ENCODE peak calls at places on chromosomes 6 and 20, in seven cellular contexts. N is heart left ventricle; J is stimulated activated CD8-positive, alpha-beta memory T cell treated with anti-CD3 and anti-CD28 coated beads, Interleukin-12 subunit alpha, Interleukin-12 subunit beta, amount 100 ng/mL, for 4 hours; A is endothelial cell; P is D341Med; K is tibial nerve; Y is aorta. U is an unnamed sample.

GRCh38 chr20:38875170-38875993 is 50.8 kb upstream of the FAM83D start:
- DNase-seq in A (peak; percentile 63), N (no peak), P (no peak), J (peak; percentile 53), Y (no peak), K (no peak), U (no peak)

GRCh38 chr20:1001116-1001515 is 995 bp downstream of the RSPO4 start:
- DNase-seq in A (no peak), K (no peak), J (no peak), N (no peak), Y (no peak), P (no peak), U (no peak)

GRCh38 chr6:73236147-73236750 is 11.0 kb upstream of the KHDC1L start:
- DNase-seq in A (no peak), K (no peak), J (no peak), P (no peak), Y (no peak), N (no peak), U (no peak)

GRCh38 chr6:167687035-167687720 is 139.5 kb upstream of the AFDN start:
- DNase-seq in K (no peak), J (no peak), A (no peak), P (no peak), N (no peak), Y (no peak), U (no peak)

GRCh38 chr6:13848553-13849150 is 34.3 kb upstream of the MCUR1 start:
- DNase-seq in N (no peak), J (no peak), P (no peak), A (no peak), Y (no peak), K (no peak), U (no peak)

GRCh38 chr6:166157930-166158617 is 9.6 kb downstream of the TBXT start:
- DNase-seq in P (no peak), K (no peak), J (no peak), Y (no peak), A (no peak), N (no peak), U (no peak)

GRCh38 chr6:135852775-135853174 is 1.3 kb downstream of the PDE7B start:
- DNase-seq in P (no peak), J (no peak), A (no peak), K (no peak), Y (no peak), N (no peak), U (no peak)

GRCh38 chr6:167824591-167825041 is 2.1 kb upstream of the AFDN start:
- DNase-seq in K (no peak), J (no peak), Y (no peak), N (no peak), P (no peak), A (no peak), U (no peak)

GRCh38 chr20:19583532-19584175 is 174.4 kb upstream of the RIN2 start:
- DNase-seq in K (peak; percentile 73), A (peak; percentile 91), Y (peak; percentile 74), N (peak; percentile 79), P (peak; percentile 44), J (no peak), U (peak; percentile 96)

GRCh38 chr6:145895802-145896201 is 68.4 kb downstream of the SHPRH start:
- DNase-seq in P (no peak), Y (no peak), A (no peak), K (no peak), N (no peak), J (no peak), U (no peak)

GRCh38 chr6:169425628-169426370 is 172.2 kb upstream of the THBS2 start:
- DNase-seq in J (no peak), K (no peak), A (no peak), Y (no peak), N (no peak), P (no peak), U (no peak)

GRCh38 chr20:7792131-7792869 is 148.0 kb downstream of the HAO1 start:
- DNase-seq in A (no peak), P (no peak), J (no peak), Y (no peak), K (no peak), N (no peak), U (no peak)

GRCh38 chr20:34397096-34397495 is 34.0 kb downstream of the ITCH start:
- DNase-seq in J (no peak), Y (no peak), P (no peak), N (no peak), K (no peak), A (no peak), U (no peak)

GRCh38 chr20:32181606-32182005 is 25.9 kb downstream of the PLAGL2 start:
- DNase-seq in A (no peak), P (no peak), K (no peak), J (no peak), Y (no peak), N (no peak), U (no peak)

GRCh38 chr6:5303711-5304110 is 42.4 kb downstream of the FARS2 start:
- DNase-seq in J (no peak), Y (no peak), A (no peak), N (no peak), P (no peak), K (no peak), U (peak; percentile 33)